ENCODE peak calls at places on chromosomes 16 and 17, in six cellular contexts. E is Calu3, O is astrocyte of the spinal cord, I is GM12865, J is left ventricle myocardium inferior, S is upper lobe of right lung. M is an unnamed sample.

GRCh38 chr17:7922499-7923289 is 6.6 kb upstream of the RNF227 start:
- DNase-seq in I (peak; percentile 72), O (peak; percentile 80), J (peak; percentile 90), S (peak; percentile 93), E (peak; percentile 13), M (peak; percentile 91)

GRCh38 chr16:28491080-28491969 is 549 bp downstream of the CLN3 start:
- DNase-seq in O (peak; percentile 1), I (peak; percentile 39), E (peak; percentile 45), J (peak; percentile 38), S (peak; percentile 76), M (peak; percentile 32)

GRCh38 chr16:48526058-48526957 is 83.7 kb downstream of the N4BP1 start:
- DNase-seq in J (no peak), O (no peak), E (peak; percentile 85), S (peak; percentile 43), I (peak; percentile 73), M (peak; percentile 64)

GRCh38 chr16:86306046-86306644 is 204.2 kb upstream of the FOXF1 start:
- DNase-seq in E (no peak), O (no peak), I (no peak), J (no peak), S (no peak), M (no peak)

GRCh38 chr17:20989991-20990855 is 52.6 kb downstream of the USP22 start:
- DNase-seq in O (no peak), J (no peak), S (peak; percentile 51), E (no peak), I (no peak), M (no peak)

GRCh38 chr16:86740298-86740697 is 161.9 kb downstream of the FOXL1 start:
- DNase-seq in E (no peak), O (no peak), I (no peak), J (no peak), S (no peak), M (no peak)

GRCh38 chr16:89375021-89375420 is 115.3 kb downstream of the ANKRD11 start:
- DNase-seq in E (no peak), I (peak; percentile 61), S (no peak), O (no peak), J (no peak), M (no peak)

GRCh38 chr16:2980227-2981176 is at the start of gene PKMYT1:
- DNase-seq in S (peak; percentile 96), I (peak; percentile 94), E (peak; percentile 98), J (peak; percentile 91), O (peak; percentile 77), M (peak; percentile 94)

GRCh38 chr16:81181013-81181720 is 57.3 kb upstream of the BCO1 start:
- DNase-seq in E (peak; percentile 92), O (peak; percentile 92), J (peak; percentile 81), S (peak; percentile 69), I (no peak), M (no peak)

GRCh38 chr17:76104140-76104895 is 731 bp upstream of the EXOC7 start:
- DNase-seq in S (no peak), I (no peak), J (no peak), E (no peak), O (no peak), M (no peak)

GRCh38 chr17:8426094-8426720 is 9.5 kb upstream of the NDEL1 start:
- DNase-seq in E (no peak), S (no peak), J (no peak), O (no peak), I (no peak), M (no peak)

GRCh38 chr17:77465358-77466041 is 324.7 kb downstream of the SEC14L1 start:
- DNase-seq in S (peak; percentile 82), J (peak; percentile 61), I (peak; percentile 94), O (peak; percentile 75), E (peak; percentile 46), M (peak; percentile 91)

GRCh38 chr17:1035546-1036170 is 38.7 kb downstream of the TIMM22 start:
- DNase-seq in E (no peak), J (no peak), O (no peak), I (no peak), S (no peak), M (no peak)

GRCh38 chr17:82932146-82933005 is 92.6 kb upstream of the ZNF750 start:
- DNase-seq in S (peak; percentile 50), I (no peak), E (no peak), O (peak; percentile 73), J (peak; percentile 7), M (no peak)

GRCh38 chr16:68257251-68257905 is 6.9 kb upstream of the SLC7A6 start:
- DNase-seq in E (no peak), O (no peak), I (peak; percentile 70), J (no peak), S (no peak), M (peak; percentile 32)

GRCh38 chr16:87334611-87335305 is 17.6 kb upstream of the C16orf95 start:
- DNase-seq in S (no peak), J (no peak), I (no peak), O (no peak), E (no peak), M (no peak)

GRCh38 chr17:53749178-53749577 is 73.5 kb upstream of the KIF2B start:
- DNase-seq in I (no peak), O (peak; percentile 82), S (no peak), J (no peak), E (peak; percentile 38), M (no peak)

GRCh38 chr17:7281953-7282751 is 634 bp downstream of the SLC2A4 start:
- DNase-seq in J (peak; percentile 87), I (no peak), O (no peak), S (peak; percentile 72), E (no peak), M (no peak)

GRCh38 chr17:42067371-42068180 is 17.2 kb upstream of the C17orf113 start:
- DNase-seq in J (peak; percentile 50), I (peak; percentile 65), S (peak; percentile 82), O (peak; percentile 26), E (peak; percentile 85), M (peak; percentile 84)

GRCh38 chr16:27318399-27319256 is 4.9 kb downstream of the IL4R start:
- DNase-seq in O (peak; percentile 70), I (peak; percentile 75), S (peak; percentile 84), J (peak; percentile 47), E (peak; percentile 46), M (peak; percentile 84)

GRCh38 chr17:5418858-5419355 is 555 bp downstream of the NUP88 start:
- DNase-seq in E (peak; percentile 24), J (no peak), O (no peak), I (peak; percentile 93), S (no peak), M (peak; percentile 87)

GRCh38 chr17:80359422-80360110 is 55.4 kb upstream of the ENDOV start:
- DNase-seq in S (no peak), O (no peak), E (no peak), J (no peak), I (no peak), M (no peak)

GRCh38 chr17:64296246-64296645 is 33.2 kb upstream of the TEX2 start:
- DNase-seq in S (no peak), J (no peak), O (peak; percentile 28), E (no peak), I (no peak), M (no peak)

GRCh38 chr17:64289652-64290051 is 26.6 kb upstream of the TEX2 start:
- DNase-seq in J (no peak), E (no peak), O (no peak), I (no peak), S (no peak), M (no peak)

GRCh38 chr17:64295146-64295545 is 32.1 kb upstream of the TEX2 start:
- DNase-seq in E (no peak), I (no peak), J (no peak), S (no peak), O (no peak), M (no peak)

DNA sequence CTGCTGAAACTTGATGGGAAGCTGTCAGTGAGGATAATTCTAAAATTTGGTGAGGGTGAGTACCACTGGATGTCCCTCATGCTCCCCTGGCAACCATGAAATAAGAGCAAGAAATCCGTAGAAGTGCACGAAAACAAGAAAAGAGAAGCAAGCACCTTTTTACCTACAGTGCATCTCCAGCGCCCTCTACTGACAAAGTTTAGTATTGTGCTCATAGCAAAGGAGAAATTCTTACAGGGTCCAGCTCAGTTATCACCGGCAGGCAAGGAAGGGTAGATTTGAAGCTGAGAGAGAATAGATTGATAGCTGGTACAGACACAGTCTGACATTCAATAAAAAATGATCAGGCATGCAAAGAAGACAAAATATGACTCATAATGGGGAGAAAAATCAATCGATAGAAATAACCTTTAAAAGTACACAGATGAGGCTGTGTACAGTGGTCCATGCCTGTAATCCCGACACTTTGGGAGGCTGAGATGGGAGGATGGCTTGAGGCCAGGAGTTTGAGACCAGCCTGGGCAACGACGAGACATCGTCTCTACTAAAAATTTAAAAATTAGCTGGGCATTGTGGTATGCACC is 28.3 kb upstream of the TEX2 start:
- DNase-seq in O (no peak), J (no peak), I (peak; percentile 57), E (peak; percentile 28), S (no peak), M (peak; percentile 17)
- TF ChIP-seq CTCF in O (peak; percentile 45), J (peak; percentile 11), I (peak; percentile 45), E (no peak), S (peak; percentile 22), M (peak; percentile 74)

GRCh38 chr16:61014869-61015268 is 1021.4 kb downstream of the CDH8 start:
- DNase-seq in E (no peak), S (no peak), I (no peak), O (no peak), J (no peak), M (no peak)
- TF ChIP-seq CTCF in E (no peak), S (no peak), I (no peak), O (no peak), J (no peak), M (no peak)

DNA sequence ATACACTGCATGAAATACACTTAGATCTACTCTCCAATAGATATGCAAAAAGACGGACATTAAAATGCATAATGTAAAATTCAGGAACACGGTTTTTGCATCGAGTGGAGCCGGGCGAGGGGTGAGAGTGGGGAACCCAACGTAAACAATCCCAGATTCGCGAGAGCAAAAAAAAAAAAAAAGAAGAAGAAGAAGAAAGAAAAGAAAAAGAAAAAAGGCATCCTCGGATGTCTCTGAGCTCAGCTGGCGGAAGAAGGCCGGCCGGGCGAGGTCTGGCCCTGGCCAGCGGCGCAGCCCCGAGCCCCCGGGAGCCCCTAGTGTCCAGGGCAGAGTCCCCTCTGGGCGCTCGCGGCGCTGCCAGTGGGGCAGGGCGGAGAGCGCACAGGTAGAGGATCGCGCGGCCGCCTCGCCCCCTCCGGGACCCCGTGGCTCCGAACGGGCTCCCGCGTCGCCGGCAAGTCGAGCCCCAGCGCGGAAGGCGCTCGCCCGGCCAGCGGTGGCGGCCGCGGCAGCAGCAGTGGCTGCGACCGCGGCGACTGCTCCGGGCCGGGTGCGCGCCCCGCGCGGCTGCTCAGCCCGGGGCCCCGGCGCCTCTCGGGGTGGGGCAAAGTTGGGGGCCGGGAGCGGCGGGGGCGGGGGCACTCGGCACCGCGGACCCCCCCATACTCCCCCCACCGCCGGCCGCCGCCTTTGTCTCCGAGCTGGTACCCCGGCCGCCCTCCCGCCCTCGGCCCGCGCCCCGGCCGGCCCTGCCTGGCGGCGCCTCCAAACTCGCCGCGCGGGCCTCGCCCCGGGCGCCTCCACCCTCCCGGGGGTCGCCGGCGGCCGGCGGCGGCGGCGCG is 9.7 kb upstream of the ZFHX3 start:
- DNase-seq in I (peak; percentile 54), O (no peak), J (peak; percentile 48), S (peak; percentile 74), E (peak; percentile 62), M (no peak)
- TF ChIP-seq CTCF in I (peak; percentile 3), O (no peak), J (peak; percentile 45), S (peak; percentile 24), E (peak; percentile 58), M (no peak)

DNA sequence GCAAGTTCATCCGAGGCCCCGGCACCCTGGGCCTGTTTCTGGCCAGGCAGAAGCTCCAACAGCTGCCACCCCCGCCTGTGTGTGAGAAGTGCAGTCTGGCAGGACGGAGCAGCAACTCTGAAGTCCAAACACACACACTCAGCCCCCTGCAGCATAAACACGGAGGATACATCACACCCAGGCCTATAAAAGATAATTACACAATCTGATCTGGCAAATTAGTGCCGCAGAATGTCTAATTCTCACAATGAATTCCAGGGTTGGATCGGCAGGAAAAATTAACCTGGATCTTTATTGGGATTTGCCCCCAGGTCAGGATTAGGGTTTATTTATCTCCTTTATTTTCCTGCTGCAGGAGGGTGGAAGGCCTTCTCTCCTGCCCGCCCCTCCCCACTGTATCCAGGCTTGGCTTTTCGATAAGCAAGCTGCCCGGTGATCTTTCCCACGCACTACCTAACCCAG is 311.4 kb downstream of the SOX9 start:
- DNase-seq in I (no peak), S (no peak), J (no peak), E (no peak), O (no peak), M (no peak)
- TF ChIP-seq CTCF in I (no peak), S (no peak), J (no peak), E (no peak), O (no peak), M (no peak)